ENCODE peak calls at places on chromosomes 3 and 15, in six cellular contexts. One of them, this sample, is unnamed.

GRCh38 chr3:47266709-47267489 is 15.7 kb downstream of the KIF9 start:
- DNase-seq in breast epithelium: peak; percentile 60
- DNase-seq in HCT116: peak; percentile 57
- DNase-seq in esophagus muscularis mucosa: no peak
- DNase-seq in vagina: no peak
- DNase-seq in HepG2: peak; percentile 80
- DNase-seq in this sample: no peak

GRCh38 chr15:67607959-67608605 is 65.6 kb downstream of the MAP2K5 start:
- DNase-seq in breast epithelium: no peak
- DNase-seq in HCT116: no peak
- DNase-seq in esophagus muscularis mucosa: no peak
- DNase-seq in vagina: no peak
- DNase-seq in HepG2: no peak
- DNase-seq in this sample: no peak

GRCh38 chr3:98980915-98981596 is 79.6 kb upstream of the DCBLD2 start:
- DNase-seq in breast epithelium: no peak
- DNase-seq in HCT116: peak; percentile 57
- DNase-seq in esophagus muscularis mucosa: no peak
- DNase-seq in vagina: no peak
- DNase-seq in HepG2: no peak
- DNase-seq in this sample: peak; percentile 16

GRCh38 chr3:97872209-97873042 is 50.6 kb downstream of the CRYBG3 start:
- DNase-seq in breast epithelium: no peak
- DNase-seq in HCT116: no peak
- DNase-seq in esophagus muscularis mucosa: no peak
- DNase-seq in vagina: no peak
- DNase-seq in HepG2: no peak
- DNase-seq in this sample: no peak

GRCh38 chr3:58266577-58266976 is 29.0 kb downstream of the ABHD6 start:
- DNase-seq in breast epithelium: no peak
- DNase-seq in HCT116: no peak
- DNase-seq in esophagus muscularis mucosa: no peak
- DNase-seq in vagina: no peak
- DNase-seq in HepG2: no peak
- DNase-seq in this sample: no peak

GRCh38 chr3:136883967-136884720 is 22.1 kb downstream of the NCK1 start:
- DNase-seq in breast epithelium: no peak
- DNase-seq in HCT116: no peak
- DNase-seq in esophagus muscularis mucosa: no peak
- DNase-seq in vagina: no peak
- DNase-seq in HepG2: no peak
- DNase-seq in this sample: no peak

GRCh38 chr15:38253448-38253847 is 812 bp downstream of the SPRED1 start:
- DNase-seq in breast epithelium: no peak
- DNase-seq in HCT116: peak; percentile 28
- DNase-seq in esophagus muscularis mucosa: no peak
- DNase-seq in vagina: no peak
- DNase-seq in HepG2: no peak
- DNase-seq in this sample: no peak

GRCh38 chr3:13878711-13879101 is 1.2 kb downstream of the WNT7A start:
- DNase-seq in breast epithelium: no peak
- DNase-seq in HCT116: no peak
- DNase-seq in esophagus muscularis mucosa: no peak
- DNase-seq in vagina: no peak
- DNase-seq in HepG2: no peak
- DNase-seq in this sample: no peak

GRCh38 chr15:42156266-42156922 is at the start of gene PLA2G4F:
- DNase-seq in breast epithelium: peak; percentile 57
- DNase-seq in HCT116: no peak
- DNase-seq in esophagus muscularis mucosa: no peak
- DNase-seq in vagina: no peak
- DNase-seq in HepG2: no peak
- DNase-seq in this sample: no peak

GRCh38 chr3:194691481-194692281 is 6.0 kb downstream of the FAM43A start:
- DNase-seq in breast epithelium: no peak
- DNase-seq in HCT116: no peak
- DNase-seq in esophagus muscularis mucosa: no peak
- DNase-seq in vagina: no peak
- DNase-seq in HepG2: no peak
- DNase-seq in this sample: peak; percentile 68

DNA sequence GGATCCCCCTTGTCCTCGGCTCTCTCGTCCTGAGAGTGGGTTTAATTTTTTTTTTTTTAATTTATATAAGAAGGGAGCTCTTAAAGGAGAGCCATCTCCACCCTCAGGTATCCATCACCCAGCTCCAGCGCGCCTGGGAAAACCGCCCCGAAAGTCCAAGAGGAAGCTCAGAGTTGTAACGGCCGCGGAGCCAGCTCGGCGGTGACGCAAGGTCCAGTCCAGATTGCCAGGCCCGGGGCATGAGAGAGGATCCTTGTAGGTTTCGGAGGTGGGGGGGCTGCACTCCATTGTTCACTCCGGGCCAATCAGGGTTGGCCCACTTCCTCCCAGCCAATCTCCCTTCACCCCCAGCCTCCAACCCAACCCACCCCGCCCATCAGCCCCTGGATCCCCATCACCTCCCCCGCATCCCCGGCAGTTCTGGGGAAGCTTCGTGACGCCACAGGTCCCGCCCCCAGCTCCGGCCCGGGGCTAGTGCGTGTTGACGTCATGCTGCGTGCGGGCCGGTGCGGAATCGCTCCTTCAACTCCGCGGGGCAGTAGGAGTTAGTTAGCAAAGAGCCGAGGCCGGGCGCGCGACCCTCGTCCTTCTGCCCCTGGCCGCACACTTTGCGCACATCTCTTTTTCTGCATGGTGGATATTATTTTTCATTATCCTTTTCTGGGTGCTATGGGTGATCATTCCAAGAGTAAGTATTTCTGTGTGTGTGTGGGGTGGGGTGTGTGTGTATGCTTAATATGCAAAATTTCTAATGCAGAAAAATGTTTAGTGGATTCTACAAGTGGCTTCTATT is at the start of gene ISL2:
- DNase-seq in breast epithelium: no peak
- DNase-seq in HCT116: peak; percentile 94
- DNase-seq in esophagus muscularis mucosa: peak; percentile 97
- DNase-seq in vagina: no peak
- DNase-seq in HepG2: peak; percentile 95
- DNase-seq in this sample: peak; percentile 89
- TF ChIP-seq POLR2A in breast epithelium: no peak
- TF ChIP-seq POLR2A in HCT116: peak; percentile 93
- TF ChIP-seq POLR2A in esophagus muscularis mucosa: no peak
- TF ChIP-seq POLR2A in vagina: no peak
- TF ChIP-seq POLR2A in HepG2: peak; percentile 86
- TF ChIP-seq POLR2A in this sample: peak; percentile 78

GRCh38 chr3:55490194-55490913 is 3.2 kb upstream of the WNT5A start:
- DNase-seq in breast epithelium: no peak
- DNase-seq in HCT116: no peak
- DNase-seq in esophagus muscularis mucosa: peak; percentile 14
- DNase-seq in vagina: no peak
- DNase-seq in HepG2: no peak
- DNase-seq in this sample: no peak

GRCh38 chr3:55488398-55489055 is 1.4 kb upstream of the WNT5A start:
- DNase-seq in breast epithelium: peak; percentile 59
- DNase-seq in HCT116: no peak
- DNase-seq in esophagus muscularis mucosa: no peak
- DNase-seq in vagina: no peak
- DNase-seq in HepG2: no peak
- DNase-seq in this sample: no peak

GRCh38 chr3:55492976-55493375 is 5.9 kb upstream of the WNT5A start:
- DNase-seq in breast epithelium: no peak
- DNase-seq in HCT116: no peak
- DNase-seq in esophagus muscularis mucosa: no peak
- DNase-seq in vagina: no peak
- DNase-seq in HepG2: no peak
- DNase-seq in this sample: no peak

GRCh38 chr3:55489804-55490132 is 2.7 kb upstream of the WNT5A start:
- DNase-seq in breast epithelium: no peak
- DNase-seq in HCT116: no peak
- DNase-seq in esophagus muscularis mucosa: no peak
- DNase-seq in vagina: no peak
- DNase-seq in HepG2: no peak
- DNase-seq in this sample: no peak

DNA sequence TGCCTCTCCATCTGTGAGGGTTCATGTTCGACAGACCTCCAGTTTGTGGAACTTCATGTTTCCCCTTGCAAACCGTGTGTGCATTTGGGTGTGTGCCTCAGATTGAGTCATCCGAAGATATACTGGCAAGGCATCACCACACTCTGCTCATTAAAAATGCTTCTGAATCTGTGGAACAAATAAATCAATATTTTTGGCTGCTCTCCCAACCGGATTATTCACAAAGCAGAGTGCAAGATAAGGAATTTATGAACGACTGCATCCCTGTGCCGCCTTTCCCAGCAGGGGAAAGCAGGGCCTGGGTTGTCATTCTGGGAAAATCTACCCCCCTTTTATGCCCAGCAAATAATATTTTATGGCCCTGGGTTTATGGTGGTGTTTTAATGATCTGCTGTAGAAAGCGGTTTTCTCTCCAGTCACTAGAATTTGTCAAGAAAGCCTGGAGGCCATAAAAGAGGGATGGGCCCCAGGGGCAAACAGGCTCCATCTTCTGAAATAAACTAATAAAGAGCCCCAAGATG is 4.2 kb upstream of the WNT5A start:
- DNase-seq in breast epithelium: no peak
- DNase-seq in HCT116: no peak
- DNase-seq in esophagus muscularis mucosa: no peak
- DNase-seq in vagina: no peak
- DNase-seq in HepG2: no peak
- DNase-seq in this sample: no peak
- TF ChIP-seq POLR2AphosphoS5 in breast epithelium: no peak
- TF ChIP-seq POLR2AphosphoS5 in HCT116: no peak
- TF ChIP-seq POLR2AphosphoS5 in esophagus muscularis mucosa: no peak
- TF ChIP-seq POLR2AphosphoS5 in vagina: no peak
- TF ChIP-seq POLR2AphosphoS5 in HepG2: no peak
- TF ChIP-seq POLR2AphosphoS5 in this sample: no peak

GRCh38 chr3:158668506-158668905 is 3.9 kb downstream of the LXN start:
- DNase-seq in breast epithelium: no peak
- DNase-seq in HCT116: no peak
- DNase-seq in esophagus muscularis mucosa: no peak
- DNase-seq in vagina: no peak
- DNase-seq in HepG2: no peak
- DNase-seq in this sample: no peak

DNA sequence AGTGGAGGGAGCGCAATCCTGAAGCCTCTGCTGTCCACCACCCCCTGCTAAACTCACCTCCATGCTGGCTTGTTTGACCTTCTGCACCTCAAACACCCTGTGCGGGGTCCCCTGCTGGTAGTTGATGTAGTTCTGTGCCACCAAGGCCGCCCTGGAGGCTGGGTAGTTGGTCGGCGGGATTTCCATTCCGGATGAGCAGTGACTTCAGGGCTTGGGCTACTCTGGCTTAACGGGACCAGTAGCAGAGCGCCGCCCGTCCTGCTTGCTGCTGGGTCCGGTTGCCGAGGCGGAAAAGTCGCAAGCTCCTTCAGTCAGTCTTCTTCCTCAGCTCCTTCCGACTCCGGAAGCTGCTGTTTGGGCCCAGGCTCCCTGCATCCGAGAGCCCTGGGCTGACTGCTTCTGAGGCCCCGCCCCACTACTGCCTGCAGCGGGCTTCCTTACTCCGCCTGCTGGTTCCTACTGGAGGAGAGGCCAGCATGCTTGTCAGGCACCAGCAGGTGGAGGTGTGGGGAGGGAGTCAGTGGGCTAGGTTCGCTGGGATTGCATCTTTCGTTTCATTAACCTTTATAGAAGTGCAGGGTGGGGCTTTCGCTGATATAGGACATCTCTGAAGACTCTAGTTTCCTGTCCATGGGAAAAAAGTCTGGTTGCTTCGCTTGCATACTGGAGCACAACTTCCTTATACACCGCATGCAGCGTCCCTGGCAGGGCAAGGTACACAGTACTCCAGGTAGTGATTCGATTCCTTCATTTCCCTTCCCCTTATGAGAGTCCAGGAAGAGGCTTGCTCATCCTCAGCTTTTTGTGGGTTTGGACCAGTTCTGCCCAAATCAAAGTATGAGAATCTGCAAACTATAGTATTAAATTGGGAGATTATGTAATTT is at the start of gene LXN:
- DNase-seq in breast epithelium: peak; percentile 83
- DNase-seq in HCT116: no peak
- DNase-seq in esophagus muscularis mucosa: peak; percentile 94
- DNase-seq in vagina: no peak
- DNase-seq in HepG2: peak; percentile 3
- DNase-seq in this sample: peak; percentile 74
- TF ChIP-seq POLR2A in breast epithelium: no peak
- TF ChIP-seq POLR2A in HCT116: no peak
- TF ChIP-seq POLR2A in esophagus muscularis mucosa: no peak
- TF ChIP-seq POLR2A in vagina: no peak
- TF ChIP-seq POLR2A in HepG2: no peak
- TF ChIP-seq POLR2A in this sample: peak; percentile 82

GRCh38 chr3:4583441-4583840 is 90.3 kb downstream of the ITPR1 start:
- DNase-seq in breast epithelium: peak; percentile 32
- DNase-seq in HCT116: no peak
- DNase-seq in esophagus muscularis mucosa: no peak
- DNase-seq in vagina: no peak
- DNase-seq in HepG2: no peak
- DNase-seq in this sample: no peak
- TF ChIP-seq POLR2AphosphoS5 in breast epithelium: no peak
- TF ChIP-seq POLR2AphosphoS5 in HCT116: no peak
- TF ChIP-seq POLR2AphosphoS5 in esophagus muscularis mucosa: peak; percentile 32
- TF ChIP-seq POLR2AphosphoS5 in vagina: no peak
- TF ChIP-seq POLR2AphosphoS5 in HepG2: no peak
- TF ChIP-seq POLR2AphosphoS5 in this sample: no peak

GRCh38 chr3:12484198-12484982 is at the start of gene TSEN2:
- DNase-seq in breast epithelium: peak; percentile 90
- DNase-seq in HCT116: peak; percentile 90
- DNase-seq in esophagus muscularis mucosa: peak; percentile 95
- DNase-seq in vagina: no peak
- DNase-seq in HepG2: peak; percentile 87
- DNase-seq in this sample: peak; percentile 94
- TF ChIP-seq POLR2A in breast epithelium: peak; percentile 37
- TF ChIP-seq POLR2A in HCT116: peak; percentile 95
- TF ChIP-seq POLR2A in esophagus muscularis mucosa: peak; percentile 46
- TF ChIP-seq POLR2A in vagina: peak; percentile 22
- TF ChIP-seq POLR2A in HepG2: peak; percentile 78
- TF ChIP-seq POLR2A in this sample: peak; percentile 85

DNA sequence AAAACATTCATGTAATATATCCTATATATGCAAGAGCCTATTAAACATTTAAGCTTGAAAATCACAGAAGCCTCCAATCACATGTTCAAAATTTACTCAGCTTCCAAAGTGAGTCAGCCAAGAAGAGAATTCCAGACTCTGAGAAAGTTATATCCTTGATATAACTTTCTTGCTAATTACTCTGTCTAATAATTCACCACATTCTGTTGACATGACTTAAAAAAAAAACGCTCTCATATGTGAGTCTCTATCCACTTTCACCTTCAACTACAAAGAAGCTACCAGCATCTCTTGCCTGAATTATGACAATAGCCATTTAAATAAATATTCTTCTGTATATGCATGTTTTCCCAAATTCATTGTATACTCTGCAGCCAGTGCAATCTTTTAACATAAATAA is 1116.3 kb upstream of the CADM2 start:
- DNase-seq in breast epithelium: no peak
- DNase-seq in HCT116: no peak
- DNase-seq in esophagus muscularis mucosa: no peak
- DNase-seq in vagina: no peak
- DNase-seq in HepG2: no peak
- DNase-seq in this sample: no peak
- TF ChIP-seq POLR2AphosphoS5 in breast epithelium: no peak
- TF ChIP-seq POLR2AphosphoS5 in HCT116: no peak
- TF ChIP-seq POLR2AphosphoS5 in esophagus muscularis mucosa: no peak
- TF ChIP-seq POLR2AphosphoS5 in vagina: no peak
- TF ChIP-seq POLR2AphosphoS5 in HepG2: no peak
- TF ChIP-seq POLR2AphosphoS5 in this sample: no peak

This sample was measured in GM12892.